ENCODE peak calls at places on chromosomes 13 and 19, in five cellular contexts. N, W, V, T and R are unnamed samples.
A peak's percentile ranks its signal among the peaks of the same experiment; 100 is the strongest.

GRCh38 chr19:11420894-11421606 is 1.9 kb upstream of the RGL3 start:
- DNase-seq in T (no peak), N (no peak), W (no peak), V (peak; percentile 86), R (no peak)

GRCh38 chr19:49489601-49490167 is 2.3 kb downstream of the RPL13A start:
- DNase-seq in W (no peak), T (peak; percentile 78), V (no peak), N (no peak), R (peak; percentile 52)

GRCh38 chr13:98405107-98405571 is 171.8 kb downstream of the STK24 start:
- DNase-seq in N (no peak), T (no peak), V (peak; percentile 83), W (peak; percentile 60), R (peak; percentile 43)

GRCh38 chr13:22235285-22235949 is 564.5 kb downstream of the FGF9 start:
- DNase-seq in W (no peak), N (peak; percentile 18), V (peak; percentile 27), T (no peak), R (peak; percentile 4)

GRCh38 chr19:31902821-31903220 is 442.6 kb upstream of the ZNF507 start:
- DNase-seq in N (no peak), W (no peak), V (no peak), T (no peak), R (no peak)

GRCh38 chr19:33440241-33440640 is 66.7 kb downstream of the CEBPG start:
- DNase-seq in N (no peak), V (no peak), W (no peak), T (no peak), R (no peak)

GRCh38 chr13:32669030-32669646 is 82.9 kb downstream of the PDS5B start:
- DNase-seq in W (peak; percentile 36), V (peak; percentile 84), T (peak; percentile 79), N (peak; percentile 28), R (peak; percentile 78)

GRCh38 chr19:2095338-2095938 is 688 bp downstream of the MOB3A start:
- DNase-seq in W (no peak), T (peak; percentile 46), N (no peak), V (no peak), R (peak; percentile 27)

GRCh38 chr19:13044160-13044853 is 49.0 kb downstream of the NFIX start:
- DNase-seq in T (no peak), N (no peak), V (no peak), W (no peak), R (peak; percentile 83)

GRCh38 chr13:94712812-94713555 is 639 bp upstream of the SOX21 start:
- DNase-seq in T (no peak), N (no peak), V (peak; percentile 60), W (peak; percentile 76), R (peak; percentile 70)

GRCh38 chr19:11279505-11280236 is 16.3 kb upstream of the TSPAN16 start:
- DNase-seq in W (no peak), T (peak; percentile 28), N (no peak), V (no peak), R (no peak)

GRCh38 chr19:52398091-52398461 is 427 bp downstream of the ZNF528 start:
- DNase-seq in T (no peak), N (no peak), W (peak; percentile 64), V (peak; percentile 44), R (peak; percentile 59)

GRCh38 chr19:49924004-49924880 is 4.8 kb upstream of the ATF5 start:
- DNase-seq in W (no peak), N (no peak), V (no peak), T (peak; percentile 93), R (no peak)

GRCh38 chr19:15116856-15117255 is 9.7 kb downstream of the SYDE1 start:
- DNase-seq in N (no peak), T (no peak), V (no peak), W (no peak), R (no peak)

GRCh38 chr13:37014609-37015008 is 14.0 kb downstream of the EXOSC8 start:
- DNase-seq in T (no peak), V (no peak), W (no peak), N (no peak), R (peak; percentile 17)

GRCh38 chr19:3054265-3054971 is 7.9 kb downstream of the TLE5 start:
- DNase-seq in N (no peak), V (no peak), W (no peak), T (no peak), R (no peak)

GRCh38 chr13:49022472-49023144 is 46.9 kb downstream of the FNDC3A start:
- DNase-seq in W (no peak), V (no peak), N (no peak), T (no peak), R (peak; percentile 79)

GRCh38 chr13:113792236-113792770 is 33.3 kb downstream of the TMEM255B start:
- DNase-seq in N (no peak), T (no peak), W (no peak), V (no peak), R (no peak)

GRCh38 chr19:16066611-16067104 is 9.6 kb upstream of the TPM4 start:
- DNase-seq in V (no peak), T (peak; percentile 72), W (peak; percentile 62), N (peak; percentile 80), R (peak; percentile 60)

GRCh38 chr13:108595416-108596257 is 33.8 kb upstream of the MYO16 start:
- DNase-seq in N (no peak), V (no peak), T (no peak), W (no peak), R (no peak)

DNA sequence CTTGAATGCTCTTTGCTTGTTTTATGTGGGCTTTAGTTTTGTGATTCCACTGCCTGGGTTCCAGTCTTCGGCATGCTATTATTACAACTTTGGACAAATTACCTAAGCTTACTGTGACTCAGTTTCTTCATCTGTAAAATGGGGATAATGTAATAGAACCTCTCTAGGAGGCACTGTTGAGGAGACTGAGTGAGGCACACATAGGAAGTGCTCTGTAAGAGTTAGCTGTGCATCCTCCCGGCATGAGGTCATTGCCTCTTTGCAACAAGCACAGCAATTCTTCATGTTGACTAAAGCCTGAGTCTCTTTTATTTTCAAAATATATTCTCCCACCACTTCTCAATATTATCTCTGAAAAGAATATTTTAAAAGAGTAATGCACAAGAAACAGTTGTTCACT is 227.4 kb downstream of the DLEU7 start:
- DNase-seq in N (no peak), V (no peak), W (no peak), T (no peak), R (peak; percentile 81)
- TF ChIP-seq EZH2phosphoT487 in N (no peak), V (no peak), W (no peak), T (no peak), R (no peak)

GRCh38 chr13:86425127-86425526 is 625.9 kb upstream of the SLITRK6 start:
- DNase-seq in N (no peak), W (no peak), V (peak; percentile 8), T (no peak), R (no peak)

DNA sequence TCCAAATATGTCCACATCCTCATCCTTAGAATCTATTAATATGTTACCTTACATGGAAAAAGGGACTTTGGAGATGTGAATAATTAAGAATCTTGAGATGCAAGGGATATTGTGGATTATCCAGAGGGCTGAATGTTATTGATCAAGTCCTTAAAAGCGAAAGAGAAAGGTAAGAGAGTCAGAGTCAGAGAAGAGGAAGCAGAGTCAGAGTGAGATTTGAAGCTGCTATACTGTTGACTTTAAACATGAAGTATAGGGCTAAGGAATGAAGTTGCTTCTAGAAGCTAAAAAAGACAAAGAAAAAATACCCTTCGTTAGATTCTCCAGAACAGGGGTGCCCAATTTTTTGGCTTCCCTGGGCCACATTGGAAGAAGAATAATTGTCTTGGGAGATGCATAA is 627.2 kb upstream of the SLITRK6 start:
- DNase-seq in N (no peak), T (no peak), V (no peak), W (no peak), R (no peak)
- H3K4me3 ChIP-seq in N (no peak overlapping the region), T (no peak overlapping the region), V (no peak overlapping the region), W (no peak overlapping the region), R (no peak overlapping the region)

GRCh38 chr19:18487576-18488402 is 34.1 kb downstream of the ELL start:
- DNase-seq in V (no peak), N (no peak), W (no peak), T (no peak), R (no peak)
- H4K20me1 ChIP-seq in V (peaks cover 40% of the 10 kb centered on the region), N (peaks cover 2% of the 10 kb centered on the region), W (peaks cover 84% of the 10 kb centered on the region), T (no peaks in the 10 kb centered on the region), R (no peaks in the 10 kb centered on the region)

GRCh38 chr13:67299072-67299635 is 69.0 kb upstream of the PCDH9 start:
- DNase-seq in T (no peak), N (no peak), W (no peak), V (no peak), R (peak; percentile 65)
- TF ChIP-seq EZH2phosphoT487 in T (no peak), N (no peak), W (no peak), V (no peak), R (no peak)

GRCh38 chr13:76879211-76879875 is 6.9 kb downstream of the KCTD12 start:
- DNase-seq in T (no peak), N (no peak), W (peak; percentile 34), V (no peak), R (peak; percentile 94)
- H3K4me3 ChIP-seq in T (no peak overlapping the region), N (no peak overlapping the region), W (no peak overlapping the region), V (no peak overlapping the region), R (peak overlapping the region; percentile 38)

DNA sequence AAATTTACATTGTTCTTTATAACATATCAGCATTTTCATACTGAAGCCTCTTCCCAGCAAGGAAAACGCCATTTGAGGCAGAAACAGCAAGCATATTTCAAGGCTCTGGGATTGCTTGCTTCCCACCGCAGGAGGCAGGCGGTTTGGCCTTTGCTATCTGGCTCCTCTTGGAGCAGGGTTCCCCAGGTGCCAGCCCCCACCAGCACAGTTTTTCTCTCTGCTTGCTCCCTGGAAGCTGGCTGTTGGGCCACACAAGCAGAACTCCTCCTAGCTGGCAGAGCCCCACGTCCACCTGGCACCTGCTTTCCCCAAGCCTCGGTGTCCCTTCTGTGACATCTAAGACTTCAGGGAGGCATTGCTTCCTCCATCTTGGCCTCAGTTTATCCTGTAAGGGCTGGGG is 16.7 kb downstream of the GATAD2A start:
- DNase-seq in W (no peak), N (no peak), V (no peak), T (no peak), R (no peak)
- H4K20me1 ChIP-seq in W (peaks cover 95% of the 10 kb centered on the region), N (peaks cover 15% of the 10 kb centered on the region), V (peaks cover 86% of the 10 kb centered on the region), T (peaks cover 26% of the 10 kb centered on the region), R (peaks cover 8% of the 10 kb centered on the region)

GRCh38 chr19:36172852-36173251 is 20.6 kb upstream of the COX7A1 start:
- DNase-seq in T (no peak), V (no peak), W (no peak), N (no peak), R (no peak)

GRCh38 chr19:36163813-36164212 is 11.6 kb upstream of the COX7A1 start:
- DNase-seq in N (no peak), W (no peak), V (no peak), T (no peak), R (no peak)

DNA sequence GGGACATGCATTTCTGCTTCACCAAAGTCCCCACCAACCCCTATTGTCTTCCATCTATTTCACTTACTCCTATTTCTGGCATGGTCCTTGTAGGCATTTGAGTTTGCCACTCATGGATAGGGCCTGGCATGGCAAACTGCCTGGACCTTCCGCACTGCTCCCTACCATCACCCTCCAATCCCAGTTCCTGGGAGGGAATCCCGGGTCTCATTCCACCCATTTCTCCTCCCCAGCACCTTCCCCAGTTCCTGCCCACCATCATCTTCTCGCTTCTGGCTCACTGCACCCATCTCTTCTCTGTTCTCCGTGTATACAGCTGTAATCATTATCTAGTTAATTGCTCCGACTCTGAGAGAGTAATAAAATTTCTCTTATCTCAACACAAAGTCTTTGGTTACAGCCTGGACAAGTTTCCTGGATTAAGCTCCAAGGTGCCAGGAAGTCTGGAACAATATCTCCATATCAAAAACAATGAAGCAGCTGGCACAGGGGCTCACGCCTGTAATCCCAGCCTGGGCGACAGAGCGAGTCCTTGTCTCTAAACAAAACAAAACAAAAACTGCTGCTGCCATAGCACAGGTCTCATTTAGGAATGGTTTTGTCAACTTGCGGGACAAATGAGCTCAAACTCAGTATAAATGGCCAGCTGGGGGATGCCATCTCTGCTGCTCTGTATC is 17.0 kb upstream of the COX7A1 start:
- DNase-seq in W (no peak), T (no peak), N (no peak), V (peak; percentile 11), R (no peak)
- TF ChIP-seq EZH2phosphoT487 in W (no peak), T (no peak), N (no peak), V (no peak), R (no peak)